ENCODE peak calls at places on chromosome 10, in five cellular contexts. F is spleen, C is left ventricle myocardium inferior, T is lung, H is tibial artery. Z is an unnamed sample.
A peak's percentile ranks its signal among the peaks of the same experiment; 100 is the strongest.

GRCh38 chr10:119517235-119518141 is 25.0 kb downstream of the RGS10 start:
- DNase-seq in F (peak; percentile 85), C (no peak), T (no peak), H (peak; percentile 57), Z (peak; percentile 31)

GRCh38 chr10:80498833-80499671 is 38.6 kb upstream of the SH2D4B start:
- DNase-seq in F (peak; percentile 93), C (peak; percentile 91), T (peak; percentile 92), H (peak; percentile 97), Z (peak; percentile 92)

GRCh38 chr10:3471927-3472704 is 299.5 kb upstream of the PITRM1 start:
- DNase-seq in F (no peak), C (no peak), T (peak; percentile 49), H (no peak), Z (no peak)

GRCh38 chr10:29946953-29947700 is 112.3 kb downstream of the JCAD start:
- DNase-seq in F (no peak), C (peak; percentile 22), T (peak; percentile 32), H (peak; percentile 84), Z (peak; percentile 85)

GRCh38 chr10:68924593-68924992 is 23.5 kb downstream of the DDX50 start:
- DNase-seq in F (no peak), C (no peak), T (no peak), H (no peak), Z (no peak)

GRCh38 chr10:3195706-3196105 is 23.1 kb upstream of the PITRM1 start:
- DNase-seq in F (no peak), C (no peak), T (no peak), H (no peak), Z (no peak)

GRCh38 chr10:84334806-84335205 is 6.4 kb downstream of the CCSER2 start:
- DNase-seq in F (no peak), C (no peak), T (no peak), H (no peak), Z (no peak)

GRCh38 chr10:132834311-132834761 is 48.4 kb upstream of the NKX6-2 start:
- DNase-seq in F (peak; percentile 69), C (no peak), T (no peak), H (no peak), Z (no peak)

GRCh38 chr10:30233186-30233958 is 115.7 kb downstream of the MTPAP start:
- DNase-seq in F (no peak), C (no peak), T (no peak), H (no peak), Z (peak; percentile 41)

GRCh38 chr10:103835121-103836045 is 20.0 kb downstream of the SH3PXD2A start:
- DNase-seq in F (peak; percentile 65), C (peak; percentile 79), T (no peak), H (peak; percentile 74), Z (peak; percentile 69)
- H3K4me1 ChIP-seq in F (peaks cover 62% of the 10 kb centered on the region), C (peaks cover 88% of the 10 kb centered on the region), T (peaks cover 35% of the 10 kb centered on the region), H (peaks cover 49% of the 10 kb centered on the region), Z (peaks cover 24% of the 10 kb centered on the region)

DNA sequence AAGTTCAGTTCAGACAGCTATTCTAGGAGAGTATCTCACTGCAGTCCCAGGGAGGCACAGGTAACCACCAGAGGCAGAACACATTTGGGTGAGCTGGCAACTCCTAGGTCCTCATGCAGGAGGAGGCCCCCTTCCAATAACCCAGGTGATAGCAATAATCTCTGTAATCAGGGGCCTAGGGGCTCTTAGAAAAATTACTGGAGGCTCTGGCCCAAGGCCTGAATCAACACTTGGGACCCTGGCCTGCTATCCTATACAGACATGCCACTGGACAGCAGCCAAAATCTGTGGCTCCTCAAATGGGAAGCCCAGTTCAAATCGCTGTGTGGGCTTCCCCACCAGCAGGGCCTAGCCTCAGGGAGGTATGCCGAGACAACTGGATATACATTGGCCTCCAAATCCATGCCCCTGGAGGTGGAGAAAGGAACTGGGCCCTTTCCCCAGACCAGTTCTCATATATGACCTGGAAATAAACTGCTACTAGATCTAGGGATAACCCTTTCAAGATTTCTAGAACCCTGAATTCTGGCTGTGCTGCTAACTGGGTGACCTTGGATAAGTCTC is 1.6 kb downstream of the AVPI1 start:
- DNase-seq in F (no peak), C (no peak), T (no peak), H (no peak), Z (peak; percentile 36)
- TF ChIP-seq CTCF in F (no peak), C (peak; percentile 44), T (no peak), H (peak; percentile 17), Z (no peak)

GRCh38 chr10:74854610-74855009 is 28.2 kb downstream of the KAT6B start:
- DNase-seq in F (no peak), C (no peak), T (no peak), H (no peak), Z (no peak)
- H3K4me1 ChIP-seq in F (peaks cover 63% of the 10 kb centered on the region), C (peaks cover 60% of the 10 kb centered on the region), T (peaks cover 21% of the 10 kb centered on the region), H (peaks cover 34% of the 10 kb centered on the region), Z (peaks cover 47% of the 10 kb centered on the region)

GRCh38 chr10:61812052-61812721 is 89.3 kb upstream of the ARID5B start:
- DNase-seq in F (no peak), C (no peak), T (no peak), H (no peak), Z (no peak)
- TF ChIP-seq CTCF in F (no peak), C (no peak), T (no peak), H (no peak), Z (no peak)

GRCh38 chr10:43254199-43254730 is 12.6 kb downstream of the RASGEF1A start:
- DNase-seq in F (peak; percentile 90), C (peak; percentile 16), T (no peak), H (no peak), Z (peak; percentile 12)
- H3K4me1 ChIP-seq in F (peaks cover 52% of the 10 kb centered on the region), C (peaks cover 27% of the 10 kb centered on the region), T (no peaks in the 10 kb centered on the region), H (peaks cover 4% of the 10 kb centered on the region), Z (no peaks in the 10 kb centered on the region)

DNA sequence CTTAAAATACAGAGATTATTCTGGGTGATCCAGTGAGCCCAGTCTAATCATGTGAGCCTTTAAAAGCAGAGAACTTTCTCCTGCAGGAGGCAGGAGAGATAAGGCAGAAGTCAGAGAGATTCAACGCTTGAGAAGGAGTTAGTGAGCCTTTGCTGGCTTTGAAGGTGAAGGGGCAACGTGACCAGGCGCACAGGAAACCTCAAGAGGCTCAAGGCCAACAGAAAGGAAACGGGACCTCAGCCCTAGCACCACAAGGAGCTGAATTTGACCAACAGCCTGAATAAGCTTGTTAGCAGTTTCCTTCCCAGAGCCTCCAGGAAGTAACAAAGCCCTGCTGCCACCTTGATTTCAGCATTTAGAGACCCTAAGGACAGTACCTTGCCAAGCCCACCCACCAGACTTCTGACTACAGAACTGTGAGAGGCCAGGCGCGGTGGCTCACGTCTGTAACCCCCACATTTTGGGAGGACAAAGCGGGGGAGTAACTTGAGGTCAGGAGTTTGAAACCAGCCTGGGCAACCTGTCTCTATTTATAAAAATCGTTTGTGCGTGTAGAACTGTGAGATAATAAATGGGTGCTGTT is 87.3 kb upstream of the KAT6B start:
- DNase-seq in F (no peak), C (no peak), T (no peak), H (no peak), Z (peak; percentile 28)
- TF ChIP-seq CTCF in F (no peak), C (peak; percentile 39), T (no peak), H (no peak), Z (no peak)

DNA sequence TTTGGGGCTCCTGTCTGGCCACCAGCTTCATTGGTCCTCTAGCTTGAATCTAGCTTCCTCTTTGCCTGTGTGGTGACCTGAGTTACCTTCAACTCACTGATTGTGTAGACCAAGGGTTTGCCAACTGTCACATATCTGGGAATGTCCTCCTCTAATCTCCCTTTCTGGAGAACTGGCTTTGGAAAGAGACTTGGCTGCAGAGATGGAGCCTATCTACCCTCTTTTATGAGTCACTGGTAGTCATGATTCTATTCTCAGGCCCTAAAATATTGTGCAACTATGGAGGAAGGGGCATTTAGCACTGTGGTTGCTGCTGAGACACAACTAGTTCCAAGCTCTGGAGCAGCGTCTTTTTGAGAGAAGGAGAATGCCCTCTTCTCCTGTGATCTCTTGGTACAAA is 691.3 kb downstream of the KCNMA1 start:
- DNase-seq in F (no peak), C (no peak), T (no peak), H (no peak), Z (no peak)
- H3K4me1 ChIP-seq in F (peaks cover 8% of the 10 kb centered on the region), C (peaks cover 6% of the 10 kb centered on the region), T (no peaks in the 10 kb centered on the region), H (no peaks in the 10 kb centered on the region), Z (peaks cover 3% of the 10 kb centered on the region)

DNA sequence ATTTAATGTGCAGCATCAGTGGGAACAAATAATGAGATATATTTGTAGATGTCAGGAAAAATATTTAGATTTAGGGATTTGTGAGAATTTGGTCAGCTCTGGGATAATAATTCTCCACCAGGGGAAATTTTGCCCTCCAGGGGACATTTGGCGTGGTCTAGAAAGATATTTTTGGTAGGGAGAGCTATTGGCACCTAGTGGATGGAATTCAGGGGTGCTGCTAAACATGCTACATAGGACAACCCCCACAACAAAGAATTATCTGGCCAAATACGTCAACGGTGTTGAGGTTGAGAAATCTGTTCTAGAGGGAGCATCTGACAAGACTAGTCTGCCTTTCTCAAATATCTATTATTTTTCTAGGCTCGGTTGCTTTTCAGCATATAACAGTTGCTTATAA is 2.1 kb downstream of the ADK start:
- DNase-seq in F (no peak), C (no peak), T (no peak), H (no peak), Z (no peak)
- TF ChIP-seq CTCF in F (no peak), C (peak; percentile 66), T (no peak), H (peak; percentile 47), Z (peak; percentile 19)

GRCh38 chr10:123999956-124000615 is 93.3 kb downstream of the CHST15 start:
- DNase-seq in F (peak; percentile 74), C (no peak), T (peak; percentile 25), H (no peak), Z (no peak)
- H3K4me1 ChIP-seq in F (peaks cover 56% of the 10 kb centered on the region), C (peaks cover 8% of the 10 kb centered on the region), T (no peaks in the 10 kb centered on the region), H (peaks cover 9% of the 10 kb centered on the region), Z (peaks cover 8% of the 10 kb centered on the region)